ENCODE peak calls at places on chromosome 7, in ten cellular contexts. S is NCI-H2081; M is germinal center; X is NAMALWA; E is adipocyte; V is skeletal muscle cell; C is activated T-helper 9 cell treated with anti-CD3 and anti-CD28 coated beads, Interleukin-2, amount 50 U/mL, for 16 hours; B is T follicular helper cell; G is DMS153; N is T-helper 2 cell. T is an unnamed sample.
A peak's percentile ranks its signal among the peaks of the same experiment; 100 is the strongest.

GRCh38 chr7:113996405-113996804 is 77.6 kb upstream of the PPP1R3A start:
- DNase-seq in N (no peak), X (no peak), B (no peak), S (no peak), G (no peak), M (no peak), V (no peak), E (no peak), C (no peak), T (no peak)

GRCh38 chr7:129144834-129145668 is 544 bp downstream of the TSPAN33 start:
- DNase-seq in M (peak; percentile 48), C (no peak), G (no peak), V (no peak), N (peak; percentile 11), X (peak; percentile 41), S (no peak), B (peak; percentile 12), E (no peak), T (no peak)

GRCh38 chr7:128672927-128673517 is 930 bp downstream of the GARIN1A start:
- DNase-seq in X (peak; percentile 63), V (no peak), N (no peak), C (no peak), G (no peak), S (no peak), E (peak; percentile 20), M (peak; percentile 37), B (no peak), T (peak; percentile 17)

GRCh38 chr7:96322847-96323461 is 1.1 kb upstream of the SLC25A13 start:
- DNase-seq in V (no peak), M (no peak), N (no peak), G (no peak), E (no peak), X (no peak), C (no peak), S (no peak), B (no peak), T (no peak)

GRCh38 chr7:124085168-124085567 is 52.3 kb upstream of the TMEM229A start:
- DNase-seq in B (no peak), G (peak; percentile 48), E (no peak), N (no peak), M (no peak), V (no peak), C (no peak), S (peak; percentile 47), X (no peak), T (peak; percentile 71)

GRCh38 chr7:126689037-126689436 is 563.7 kb downstream of the GRM8 start:
- DNase-seq in B (no peak), S (no peak), X (no peak), V (peak; percentile 25), E (no peak), N (no peak), G (no peak), C (no peak), M (no peak), T (no peak)

GRCh38 chr7:1948887-1949680 is 279.0 kb downstream of the ELFN1 start:
- DNase-seq in S (no peak), C (no peak), B (no peak), G (no peak), E (no peak), V (no peak), M (no peak), N (no peak), X (no peak), T (no peak)

GRCh38 chr7:157471259-157472125 is 134.7 kb downstream of the DNAJB6 start:
- DNase-seq in N (peak; percentile 35), G (no peak), E (no peak), V (no peak), M (no peak), C (no peak), B (no peak), X (no peak), S (no peak), T (peak; percentile 59)

GRCh38 chr7:13945670-13946069 is 43.8 kb downstream of the ETV1 start:
- DNase-seq in C (no peak), M (no peak), G (no peak), B (no peak), V (no peak), E (peak; percentile 22), N (no peak), X (no peak), S (peak; percentile 55), T (no peak)

GRCh38 chr7:159151231-159151630 is 6.6 kb upstream of the VIPR2 start:
- DNase-seq in B (no peak), N (no peak), X (no peak), E (no peak), S (no peak), M (no peak), V (no peak), G (no peak), C (no peak), T (no peak)

GRCh38 chr7:33418251-33418701 is 288.9 kb downstream of the BBS9 start:
- DNase-seq in E (no peak), V (peak; percentile 67), M (no peak), S (no peak), C (no peak), X (no peak), N (no peak), B (no peak), G (no peak), T (no peak)

GRCh38 chr7:94087664-94088352 is 83.7 kb upstream of the BET1 start:
- DNase-seq in G (peak; percentile 22), N (peak; percentile 46), V (peak; percentile 55), C (no peak), B (peak; percentile 21), M (peak; percentile 64), S (peak; percentile 59), E (peak; percentile 87), X (peak; percentile 89), T (no peak)

GRCh38 chr7:12257582-12257981 is 46.5 kb downstream of the TMEM106B start:
- DNase-seq in V (peak; percentile 7), M (peak; percentile 20), E (peak; percentile 36), G (no peak), N (peak; percentile 70), B (no peak), C (no peak), X (peak; percentile 78), S (no peak), T (no peak)

GRCh38 chr7:154775681-154776080 is 227.2 kb downstream of the PAXIP1 start:
- DNase-seq in S (no peak), G (no peak), X (no peak), V (no peak), E (no peak), M (no peak), N (no peak), B (no peak), C (no peak), T (no peak)

GRCh38 chr7:123283373-123283772 is 83.6 kb upstream of the SLC13A1 start:
- DNase-seq in M (no peak), S (no peak), N (no peak), G (no peak), C (no peak), B (no peak), V (no peak), E (no peak), X (no peak), T (no peak)

GRCh38 chr7:106583133-106583532 is 77.8 kb downstream of the CCDC71L start:
- DNase-seq in C (no peak), M (no peak), S (no peak), X (no peak), N (no peak), B (no peak), E (peak; percentile 80), V (peak; percentile 67), G (no peak), T (no peak)

GRCh38 chr7:99927536-99927935 is 1.9 kb downstream of the GJC3 start:
- DNase-seq in C (no peak), B (no peak), E (no peak), N (no peak), V (no peak), X (no peak), M (no peak), G (no peak), S (no peak), T (no peak)

GRCh38 chr7:29113384-29114102 is 32.8 kb downstream of the CPVL start:
- DNase-seq in M (no peak), S (no peak), E (peak; percentile 23), X (peak; percentile 44), G (peak; percentile 65), V (no peak), C (no peak), B (no peak), N (no peak), T (no peak)

GRCh38 chr7:121046893-121047468 is 58.5 kb downstream of the CPED1 start:
- DNase-seq in X (no peak), E (no peak), S (no peak), B (no peak), V (no peak), M (no peak), N (no peak), G (no peak), C (no peak), T (no peak)

GRCh38 chr7:2526659-2527504 is 7.3 kb downstream of the LFNG start:
- DNase-seq in G (no peak), S (no peak), B (no peak), M (no peak), V (no peak), N (no peak), C (no peak), X (no peak), E (no peak), T (no peak)

GRCh38 chr7:157527235-157527634 is 190.4 kb downstream of the DNAJB6 start:
- DNase-seq in X (no peak), E (no peak), N (no peak), C (no peak), V (no peak), G (no peak), B (no peak), S (peak; percentile 25), M (no peak), T (no peak)

GRCh38 chr7:96093435-96093834 is 228.5 kb downstream of the SLC25A13 start:
- DNase-seq in M (no peak), E (peak; percentile 83), N (no peak), B (no peak), S (no peak), G (no peak), C (no peak), V (peak; percentile 36), X (no peak), T (no peak)

GRCh38 chr7:155980841-155981240 is 168.6 kb upstream of the SHH start:
- DNase-seq in G (no peak), B (no peak), C (no peak), S (no peak), M (no peak), E (no peak), V (no peak), N (no peak), X (no peak), T (no peak)

GRCh38 chr7:103551006-103551405 is 105.0 kb upstream of the SLC26A5 start:
- DNase-seq in G (no peak), S (no peak), E (no peak), C (no peak), N (no peak), V (no peak), X (no peak), B (no peak), M (no peak), T (no peak)

GRCh38 chr7:121313793-121314676 is 14.8 kb upstream of the WNT16 start:
- DNase-seq in N (no peak), M (no peak), G (peak; percentile 94), V (peak; percentile 61), X (peak; percentile 77), C (no peak), B (no peak), E (peak; percentile 73), S (peak; percentile 36), T (no peak)

GRCh38 chr7:73974101-73974947 is 53.6 kb upstream of the ELN start:
- DNase-seq in M (no peak), S (no peak), X (no peak), G (no peak), E (no peak), B (no peak), V (no peak), N (no peak), C (no peak), T (peak; percentile 1)

GRCh38 chr7:47241112-47242065 is 340.5 kb downstream of the TNS3 start:
- DNase-seq in M (no peak), X (no peak), G (no peak), N (no peak), S (no peak), C (no peak), V (no peak), E (no peak), B (no peak), T (no peak)

T was measured in dorsolateral prefrontal cortex.